ENCODE peak calls at places on chromosomes 12 and 14, in eight cellular contexts. One of them, this sample, is unnamed.
A peak's percentile ranks its signal among the peaks of the same experiment; 100 is the strongest.

GRCh38 chr12:71071466-71072097 is 86.2 kb downstream of the TSPAN8 start:
- DNase-seq in foreskin fibroblast: peak; percentile 45
- DNase-seq in fibroblast of villous mesenchyme: no peak
- DNase-seq in K562: no peak
- DNase-seq in cardiac fibroblast: peak; percentile 9
- DNase-seq in endothelial cell: no peak
- DNase-seq in PC-3: peak; percentile 70
- DNase-seq in vagina: no peak
- DNase-seq in this sample: no peak

GRCh38 chr12:52434096-52434733 is at the start of gene KRT75:
- DNase-seq in foreskin fibroblast: no peak
- DNase-seq in K562: no peak
- DNase-seq in cardiac fibroblast: no peak
- DNase-seq in vagina: peak; percentile 81
- DNase-seq in PC-3: peak; percentile 89
- DNase-seq in fibroblast of villous mesenchyme: no peak
- DNase-seq in endothelial cell: no peak
- DNase-seq in this sample: no peak

GRCh38 chr12:49043856-49044258 is 16.7 kb downstream of the KMT2D start:
- DNase-seq in PC-3: peak; percentile 37
- DNase-seq in foreskin fibroblast: no peak
- DNase-seq in vagina: no peak
- DNase-seq in K562: peak; percentile 86
- DNase-seq in endothelial cell: peak; percentile 84
- DNase-seq in fibroblast of villous mesenchyme: peak; percentile 51
- DNase-seq in cardiac fibroblast: peak; percentile 65
- DNase-seq in this sample: peak; percentile 74

GRCh38 chr14:99247091-99247729 is 24.8 kb downstream of the BCL11B start:
- DNase-seq in PC-3: no peak
- DNase-seq in endothelial cell: no peak
- DNase-seq in foreskin fibroblast: no peak
- DNase-seq in vagina: no peak
- DNase-seq in cardiac fibroblast: no peak
- DNase-seq in K562: no peak
- DNase-seq in fibroblast of villous mesenchyme: no peak
- DNase-seq in this sample: no peak

GRCh38 chr14:69625299-69626131 is 14.1 kb downstream of the SUSD6 start:
- DNase-seq in foreskin fibroblast: peak; percentile 27
- DNase-seq in K562: peak; percentile 62
- DNase-seq in vagina: no peak
- DNase-seq in endothelial cell: peak; percentile 55
- DNase-seq in fibroblast of villous mesenchyme: peak; percentile 59
- DNase-seq in cardiac fibroblast: peak; percentile 51
- DNase-seq in PC-3: no peak
- DNase-seq in this sample: peak; percentile 67

GRCh38 chr14:58626441-58626840 is 11.3 kb upstream of the DACT1 start:
- DNase-seq in cardiac fibroblast: peak; percentile 67
- DNase-seq in vagina: no peak
- DNase-seq in endothelial cell: no peak
- DNase-seq in PC-3: peak; percentile 43
- DNase-seq in fibroblast of villous mesenchyme: peak; percentile 7
- DNase-seq in K562: no peak
- DNase-seq in foreskin fibroblast: peak; percentile 71
- DNase-seq in this sample: no peak

GRCh38 chr14:105375635-105376057 is 22.7 kb upstream of the TEX22 start:
- DNase-seq in foreskin fibroblast: no peak
- DNase-seq in endothelial cell: no peak
- DNase-seq in PC-3: no peak
- DNase-seq in vagina: no peak
- DNase-seq in fibroblast of villous mesenchyme: no peak
- DNase-seq in cardiac fibroblast: peak; percentile 27
- DNase-seq in K562: no peak
- DNase-seq in this sample: peak; percentile 83

GRCh38 chr14:53432378-53432802 is 279.3 kb upstream of the DDHD1 start:
- DNase-seq in vagina: no peak
- DNase-seq in K562: peak; percentile 1
- DNase-seq in foreskin fibroblast: peak; percentile 21
- DNase-seq in fibroblast of villous mesenchyme: peak; percentile 63
- DNase-seq in endothelial cell: peak; percentile 28
- DNase-seq in PC-3: peak; percentile 77
- DNase-seq in cardiac fibroblast: peak; percentile 56
- DNase-seq in this sample: no peak

GRCh38 chr12:6887460-6887859 is 14.4 kb upstream of the SPSB2 start:
- DNase-seq in foreskin fibroblast: no peak
- DNase-seq in cardiac fibroblast: no peak
- DNase-seq in PC-3: no peak
- DNase-seq in endothelial cell: no peak
- DNase-seq in fibroblast of villous mesenchyme: no peak
- DNase-seq in K562: no peak
- DNase-seq in vagina: no peak
- DNase-seq in this sample: no peak

GRCh38 chr14:99415496-99416281 is 65.0 kb downstream of the SETD3 start:
- DNase-seq in K562: peak; percentile 81
- DNase-seq in endothelial cell: peak; percentile 66
- DNase-seq in PC-3: peak; percentile 88
- DNase-seq in fibroblast of villous mesenchyme: peak; percentile 85
- DNase-seq in cardiac fibroblast: peak; percentile 89
- DNase-seq in foreskin fibroblast: peak; percentile 65
- DNase-seq in vagina: no peak
- DNase-seq in this sample: no peak

GRCh38 chr12:14239350-14239934 is 126.0 kb upstream of the ATF7IP start:
- DNase-seq in vagina: no peak
- DNase-seq in endothelial cell: no peak
- DNase-seq in fibroblast of villous mesenchyme: peak; percentile 74
- DNase-seq in K562: no peak
- DNase-seq in foreskin fibroblast: peak; percentile 28
- DNase-seq in cardiac fibroblast: peak; percentile 47
- DNase-seq in PC-3: peak; percentile 63
- DNase-seq in this sample: peak; percentile 74
- TF ChIP-seq CTCF in vagina: no peak
- TF ChIP-seq CTCF in endothelial cell: no peak
- TF ChIP-seq CTCF in fibroblast of villous mesenchyme: peak; percentile 16
- TF ChIP-seq CTCF in K562: no peak
- TF ChIP-seq CTCF in foreskin fibroblast: no peak
- TF ChIP-seq CTCF in cardiac fibroblast: no peak
- TF ChIP-seq CTCF in PC-3: peak; percentile 19
- TF ChIP-seq CTCF in this sample: no peak

GRCh38 chr14:41586237-41586636 is 20.4 kb upstream of the LRFN5 start:
- DNase-seq in PC-3: peak; percentile 18
- DNase-seq in fibroblast of villous mesenchyme: no peak
- DNase-seq in K562: no peak
- DNase-seq in cardiac fibroblast: peak; percentile 3
- DNase-seq in vagina: no peak
- DNase-seq in foreskin fibroblast: no peak
- DNase-seq in endothelial cell: no peak
- DNase-seq in this sample: no peak
- TF ChIP-seq CTCF in PC-3: peak; percentile 47
- TF ChIP-seq CTCF in fibroblast of villous mesenchyme: no peak
- TF ChIP-seq CTCF in K562: no peak
- TF ChIP-seq CTCF in cardiac fibroblast: no peak
- TF ChIP-seq CTCF in vagina: no peak
- TF ChIP-seq CTCF in foreskin fibroblast: no peak
- TF ChIP-seq CTCF in endothelial cell: no peak
- TF ChIP-seq CTCF in this sample: no peak

GRCh38 chr14:67610491-67610890 is 9.2 kb upstream of the ARG2 start:
- DNase-seq in cardiac fibroblast: no peak
- DNase-seq in vagina: no peak
- DNase-seq in foreskin fibroblast: no peak
- DNase-seq in PC-3: no peak
- DNase-seq in K562: no peak
- DNase-seq in fibroblast of villous mesenchyme: no peak
- DNase-seq in endothelial cell: no peak
- DNase-seq in this sample: no peak

GRCh38 chr14:67607646-67608045 is 7.6 kb upstream of the PIGH start:
- DNase-seq in cardiac fibroblast: no peak
- DNase-seq in fibroblast of villous mesenchyme: no peak
- DNase-seq in endothelial cell: no peak
- DNase-seq in K562: no peak
- DNase-seq in foreskin fibroblast: no peak
- DNase-seq in vagina: no peak
- DNase-seq in PC-3: no peak
- DNase-seq in this sample: no peak

GRCh38 chr14:67609642-67610310 is 9.7 kb upstream of the PIGH start:
- DNase-seq in fibroblast of villous mesenchyme: no peak
- DNase-seq in endothelial cell: no peak
- DNase-seq in vagina: no peak
- DNase-seq in K562: no peak
- DNase-seq in cardiac fibroblast: no peak
- DNase-seq in PC-3: no peak
- DNase-seq in foreskin fibroblast: no peak
- DNase-seq in this sample: no peak
- TF ChIP-seq CTCF in fibroblast of villous mesenchyme: no peak
- TF ChIP-seq CTCF in endothelial cell: no peak
- TF ChIP-seq CTCF in vagina: no peak
- TF ChIP-seq CTCF in K562: no peak
- TF ChIP-seq CTCF in cardiac fibroblast: no peak
- TF ChIP-seq CTCF in PC-3: no peak
- TF ChIP-seq CTCF in foreskin fibroblast: no peak
- TF ChIP-seq CTCF in this sample: no peak

DNA sequence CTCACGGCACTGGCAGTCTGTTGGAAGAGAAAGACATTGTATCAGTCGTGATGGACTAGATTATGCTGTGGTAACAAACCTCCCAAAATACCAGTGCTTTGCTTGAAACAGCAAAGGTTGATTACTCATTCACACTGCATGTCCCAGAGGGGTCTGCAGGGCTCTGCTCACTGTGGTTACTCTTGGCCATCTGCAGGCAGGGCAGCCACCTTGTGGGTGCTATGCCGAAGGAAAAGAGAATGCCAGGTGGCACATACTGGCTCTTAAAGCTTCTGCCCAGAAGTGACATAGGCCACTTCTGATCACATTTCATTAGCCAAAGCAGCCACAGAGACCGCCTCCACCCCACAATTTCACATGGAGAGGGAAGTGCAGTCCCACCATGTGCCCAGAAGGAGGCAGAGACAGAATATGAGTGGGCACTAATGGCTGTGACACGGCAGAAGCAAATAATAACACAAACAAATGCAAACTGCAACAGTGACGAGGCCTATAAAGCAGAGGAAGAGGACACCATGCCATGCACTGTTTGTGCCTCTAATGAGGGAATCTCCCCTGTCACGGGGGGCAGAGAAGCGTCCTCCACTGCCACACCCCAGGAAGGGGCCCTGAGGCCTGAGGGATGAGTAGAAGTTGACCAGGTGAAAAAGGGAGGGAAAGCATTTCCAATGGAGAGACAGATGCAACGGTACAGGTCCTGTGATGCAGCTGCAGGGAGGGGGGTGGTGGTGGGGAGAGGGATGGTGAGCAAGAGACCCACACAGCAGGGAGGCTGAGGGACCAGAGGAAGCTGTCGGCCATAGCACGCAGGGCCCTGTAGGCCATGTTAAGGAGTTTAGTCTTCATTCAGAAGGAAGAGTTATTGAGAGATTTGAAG is 51.7 kb upstream of the KICS2 start:
- DNase-seq in foreskin fibroblast: no peak
- DNase-seq in fibroblast of villous mesenchyme: peak; percentile 20
- DNase-seq in cardiac fibroblast: peak; percentile 54
- DNase-seq in vagina: no peak
- DNase-seq in PC-3: peak; percentile 73
- DNase-seq in endothelial cell: peak; percentile 57
- DNase-seq in K562: peak; percentile 50
- DNase-seq in this sample: no peak
- TF ChIP-seq CTCF in foreskin fibroblast: peak; percentile 46
- TF ChIP-seq CTCF in fibroblast of villous mesenchyme: peak; percentile 64
- TF ChIP-seq CTCF in cardiac fibroblast: peak; percentile 70
- TF ChIP-seq CTCF in vagina: no peak
- TF ChIP-seq CTCF in PC-3: peak; percentile 84
- TF ChIP-seq CTCF in endothelial cell: peak; percentile 57
- TF ChIP-seq CTCF in K562: peak; percentile 84
- TF ChIP-seq CTCF in this sample: peak; percentile 21

GRCh38 chr14:77544571-77544970 is 46.0 kb upstream of the ISM2 start:
- DNase-seq in K562: no peak
- DNase-seq in foreskin fibroblast: no peak
- DNase-seq in endothelial cell: no peak
- DNase-seq in vagina: no peak
- DNase-seq in fibroblast of villous mesenchyme: no peak
- DNase-seq in PC-3: no peak
- DNase-seq in cardiac fibroblast: no peak
- DNase-seq in this sample: no peak

GRCh38 chr14:77543637-77544334 is 45.2 kb upstream of the ISM2 start:
- DNase-seq in PC-3: no peak
- DNase-seq in foreskin fibroblast: no peak
- DNase-seq in fibroblast of villous mesenchyme: peak; percentile 54
- DNase-seq in vagina: no peak
- DNase-seq in K562: no peak
- DNase-seq in endothelial cell: no peak
- DNase-seq in cardiac fibroblast: no peak
- DNase-seq in this sample: no peak

GRCh38 chr14:77543240-77543551 is 44.6 kb upstream of the ISM2 start:
- DNase-seq in foreskin fibroblast: no peak
- DNase-seq in cardiac fibroblast: no peak
- DNase-seq in fibroblast of villous mesenchyme: peak; percentile 61
- DNase-seq in K562: peak; percentile 34
- DNase-seq in PC-3: no peak
- DNase-seq in endothelial cell: no peak
- DNase-seq in vagina: no peak
- DNase-seq in this sample: no peak

GRCh38 chr14:77542349-77543239 is 44.0 kb upstream of the ISM2 start:
- DNase-seq in cardiac fibroblast: peak; percentile 10
- DNase-seq in foreskin fibroblast: no peak
- DNase-seq in endothelial cell: no peak
- DNase-seq in vagina: no peak
- DNase-seq in K562: no peak
- DNase-seq in PC-3: no peak
- DNase-seq in fibroblast of villous mesenchyme: peak; percentile 62
- DNase-seq in this sample: no peak

GRCh38 chr14:77541905-77542304 is 43.3 kb upstream of the ISM2 start:
- DNase-seq in vagina: no peak
- DNase-seq in cardiac fibroblast: no peak
- DNase-seq in endothelial cell: no peak
- DNase-seq in fibroblast of villous mesenchyme: no peak
- DNase-seq in PC-3: no peak
- DNase-seq in foreskin fibroblast: no peak
- DNase-seq in K562: no peak
- DNase-seq in this sample: no peak
- TF ChIP-seq CTCF in vagina: no peak
- TF ChIP-seq CTCF in cardiac fibroblast: no peak
- TF ChIP-seq CTCF in endothelial cell: no peak
- TF ChIP-seq CTCF in fibroblast of villous mesenchyme: no peak
- TF ChIP-seq CTCF in PC-3: no peak
- TF ChIP-seq CTCF in foreskin fibroblast: no peak
- TF ChIP-seq CTCF in K562: no peak
- TF ChIP-seq CTCF in this sample: no peak

This sample was measured in CD14-positive monocyte.